ENCODE peak calls at places on chromosomes 13 and 19, in five cellular contexts. T is uterus, L is cardiac muscle cell, O is sigmoid colon, F is tibial nerve. N is an unnamed sample. For H3K27me3, the result is how much of the 10 kb centered on the place peaks cover.

GRCh38 chr19:4971424-4971793 is 2.5 kb downstream of the KDM4B start:
- DNase-seq in T (no peak), L (no peak), O (peak), F (no peak), N (no peak)

GRCh38 chr19:41302624-41303351 is 7.2 kb upstream of the CCDC97 start:
- DNase-seq in T (no peak), L (no peak), O (peak), F (no peak), N (no peak)

GRCh38 chr13:21625366-21625765 is 21.4 kb upstream of the MICU2 start:
- DNase-seq in T (no peak), L (no peak), O (no peak), F (no peak), N (peak)

GRCh38 chr19:3236272-3236671 is 11.8 kb downstream of the CELF5 start:
- DNase-seq in T (no peak), L (no peak), O (no peak), F (no peak), N (no peak)

GRCh38 chr19:1131718-1132552 is 28.1 kb downstream of the GPX4 start:
- DNase-seq in T (peak), L (peak), O (peak), F (peak), N (peak)

GRCh38 chr13:51479199-51479523 is 26.3 kb upstream of the INTS6 start:
- DNase-seq in T (no peak), L (no peak), O (no peak), F (no peak), N (no peak)

GRCh38 chr13:94712812-94713555 is 639 bp upstream of the SOX21 start:
- DNase-seq in T (no peak), L (peak), O (peak), F (no peak), N (peak)

GRCh38 chr13:20960663-20961309 is 58.2 kb upstream of the XPO4 start:
- DNase-seq in T (no peak), L (no peak), O (no peak), F (no peak), N (peak)

GRCh38 chr13:30647824-30648521 is 30.3 kb downstream of the USPL1 start:
- DNase-seq in T (no peak), L (no peak), O (no peak), F (no peak), N (no peak)

GRCh38 chr19:3404324-3405260 is 38.2 kb downstream of the NFIC start:
- DNase-seq in T (peak), L (no peak), O (peak), F (peak), N (no peak)

GRCh38 chr19:888615-889385 is 4.2 kb downstream of the MED16 start:
- DNase-seq in T (no peak), L (no peak), O (no peak), F (no peak), N (no peak)

GRCh38 chr19:52735734-52736133 is 890 bp upstream of the ZNF611 start:
- DNase-seq in T (peak), L (peak), O (peak), F (peak), N (peak)

GRCh38 chr13:97974773-97975172 is 21.3 kb downstream of the IPO5 start:
- DNase-seq in T (no peak), L (no peak), O (no peak), F (no peak), N (no peak)

GRCh38 chr19:31357315-31357673 is 8.1 kb upstream of the TSHZ3 start:
- DNase-seq in T (no peak), L (no peak), O (no peak), F (no peak), N (no peak)

DNA sequence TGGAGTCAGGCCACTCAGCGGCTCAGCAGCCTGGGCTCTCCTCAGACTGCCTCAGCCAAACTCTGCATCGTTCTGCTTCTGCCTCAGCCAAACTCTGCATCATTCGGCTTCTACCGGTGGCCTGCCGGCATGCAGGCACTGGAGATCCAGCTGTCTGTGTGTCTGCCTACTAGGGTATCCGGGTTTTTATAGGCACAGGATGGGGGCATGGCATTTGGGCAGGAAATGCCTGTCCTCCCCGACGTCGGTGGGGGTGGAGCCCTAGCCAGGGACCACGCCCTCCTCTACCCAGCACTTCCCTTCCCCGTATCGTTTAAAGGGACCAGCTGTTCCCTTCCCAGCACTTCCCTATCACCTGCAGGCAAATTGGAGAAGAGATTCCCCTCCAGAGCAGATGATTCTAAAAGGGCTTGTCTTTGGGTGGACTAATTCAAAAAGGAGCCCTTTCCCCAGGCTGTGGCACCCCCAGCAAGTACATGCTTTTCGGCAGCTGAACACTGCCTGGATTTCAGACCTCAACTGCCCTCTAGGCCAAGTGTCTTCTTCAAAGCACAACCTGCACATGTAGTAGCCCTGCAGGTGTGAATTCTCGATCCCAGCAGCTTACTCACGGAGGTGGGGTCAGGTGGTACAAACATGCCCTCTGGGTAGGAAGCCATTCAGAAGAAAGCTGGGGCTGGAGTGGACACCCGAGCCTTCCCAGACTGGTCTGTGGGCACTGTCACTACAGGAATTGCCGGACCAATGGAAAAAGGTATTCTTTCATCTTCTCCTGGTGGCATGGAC is 25.5 kb upstream of the GPR12 start:
- DNase-seq in T (no peak), L (no peak), O (peak), F (peak), N (no peak)
- H3K4me3 ChIP-seq in T (no peak), L (no peak), O (no peak), F (no peak), N (no peak)

GRCh38 chr19:7579182-7579581 is 16.5 kb upstream of the CAMSAP3 start:
- DNase-seq in T (no peak), L (no peak), O (no peak), F (no peak), N (no peak)
- H3K27me3 ChIP-seq in T (under half), L (under half), O (under half), F (under half), N (under half)

DNA sequence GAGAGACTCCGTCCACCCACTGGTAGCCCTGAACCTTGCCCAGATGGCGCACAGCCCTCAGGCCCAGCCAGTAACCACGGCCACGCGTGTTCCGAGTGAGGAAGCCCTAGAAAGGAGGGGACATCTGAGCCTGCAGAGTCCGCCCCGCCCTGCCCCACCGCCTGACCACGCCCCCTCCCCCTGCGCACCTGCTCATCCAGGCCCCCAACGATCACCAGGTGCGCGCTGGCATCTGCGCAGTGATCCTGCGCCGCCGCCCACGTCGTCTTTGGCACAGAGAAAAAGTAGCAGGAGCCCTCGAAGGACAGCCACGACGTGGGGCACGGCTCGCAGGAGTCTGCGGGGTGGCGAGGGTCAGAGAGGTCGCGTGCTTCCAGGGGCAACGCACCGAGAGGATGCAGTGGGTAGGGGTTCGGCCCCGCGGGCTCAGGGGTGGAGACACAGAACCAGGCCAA is 2.1 kb downstream of the CLEC4G start:
- DNase-seq in T (no peak), L (no peak), O (no peak), F (no peak), N (no peak)
- H3K4me3 ChIP-seq in T (no peak), L (no peak), O (no peak), F (no peak), N (no peak)

GRCh38 chr13:81224502-81224833 is 883.5 kb upstream of the SPRY2 start:
- DNase-seq in T (no peak), L (no peak), O (no peak), F (no peak), N (no peak)

DNA sequence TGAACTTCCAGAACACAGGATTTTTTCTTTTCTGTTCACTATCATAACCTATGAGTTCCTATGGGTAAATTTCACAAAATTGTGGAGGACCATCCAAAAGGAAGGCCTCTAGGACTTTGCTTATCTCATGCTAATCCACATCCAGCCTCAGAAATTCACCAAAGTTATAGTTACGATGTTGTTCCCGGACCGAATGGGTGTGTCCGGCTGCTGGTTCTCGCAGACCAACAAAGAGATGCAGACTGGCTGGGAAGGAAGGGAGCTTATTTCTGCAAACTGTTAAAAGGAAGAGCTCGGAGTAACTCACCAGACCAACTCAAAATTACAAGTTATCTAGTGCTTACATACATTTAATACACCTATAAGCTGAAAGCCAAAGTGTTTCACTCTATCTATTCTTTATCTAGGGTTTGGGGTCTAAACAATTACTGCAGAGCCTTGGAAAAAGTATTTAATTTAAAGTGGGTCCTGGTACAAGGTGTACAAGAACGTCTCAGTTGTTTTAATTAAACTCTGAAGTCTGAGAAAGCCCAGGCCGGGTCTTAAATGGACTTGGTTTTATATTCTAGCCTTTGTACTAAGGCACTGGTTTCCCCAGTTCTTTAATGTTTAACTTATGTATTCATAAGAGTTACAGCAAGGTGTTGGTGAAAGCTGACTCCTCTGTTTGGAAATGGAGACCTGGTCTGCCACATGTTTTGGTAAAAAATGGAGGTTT is 883.0 kb upstream of the SPRY2 start:
- DNase-seq in T (no peak), L (no peak), O (no peak), F (no peak), N (no peak)
- H3K27me3 ChIP-seq in T (under half), L (under half), O (under half), F (under half), N (under half)

GRCh38 chr13:96819375-96819774 is 174.9 kb downstream of the OXGR1 start:
- DNase-seq in T (no peak), L (no peak), O (no peak), F (no peak), N (no peak)

GRCh38 chr13:96821381-96821780 is 172.9 kb downstream of the OXGR1 start:
- DNase-seq in T (no peak), L (no peak), O (no peak), F (no peak), N (no peak)

GRCh38 chr13:96824110-96824509 is 170.2 kb downstream of the OXGR1 start:
- DNase-seq in T (no peak), L (no peak), O (no peak), F (no peak), N (no peak)

GRCh38 chr13:96821971-96822370 is 172.3 kb downstream of the OXGR1 start:
- DNase-seq in T (no peak), L (no peak), O (no peak), F (no peak), N (no peak)

GRCh38 chr13:96822900-96823299 is 171.4 kb downstream of the OXGR1 start:
- DNase-seq in T (no peak), L (peak), O (no peak), F (no peak), N (peak)
- H3K4me3 ChIP-seq in T (no peak), L (no peak), O (no peak), F (no peak), N (no peak)

GRCh38 chr13:28531195-28531955 is 36.4 kb upstream of the FLT1 start:
- DNase-seq in T (no peak), L (peak), O (no peak), F (no peak), N (no peak)
- H3K27me3 ChIP-seq in T (under half), L (under half), O (under half), F (under half), N (under half)

GRCh38 chr19:19538077-19538764 is at the start of gene CILP2:
- DNase-seq in T (no peak), L (peak), O (peak), F (no peak), N (peak)
- H3K4me3 ChIP-seq in T (peak), L (peak), O (peak), F (no peak), N (peak)

GRCh38 chr13:67231481-67231940 is 1.4 kb upstream of the PCDH9 start:
- DNase-seq in T (no peak), L (peak), O (no peak), F (no peak), N (no peak)

GRCh38 chr13:67230243-67230773 is at the start of gene PCDH9:
- DNase-seq in T (peak), L (peak), O (peak), F (peak), N (peak)

GRCh38 chr13:67232384-67232783 is 2.2 kb upstream of the PCDH9 start:
- DNase-seq in T (no peak), L (no peak), O (no peak), F (no peak), N (no peak)

GRCh38 chr13:67229438-67230242 is 496 bp downstream of the PCDH9 start:
- DNase-seq in T (no peak), L (peak), O (no peak), F (peak), N (no peak)

GRCh38 chr13:67230774-67231480 is 791 bp upstream of the PCDH9 start:
- DNase-seq in T (peak), L (peak), O (peak), F (peak), N (peak)
- H3K27me3 ChIP-seq in T (under half), L (under half), O (under half), F (under half), N (under half)

GRCh38 chr19:37136118-37136517 is 36.4 kb downstream of the ZNF585A start:
- DNase-seq in T (no peak), L (no peak), O (no peak), F (no peak), N (no peak)
- H3K4me3 ChIP-seq in T (no peak), L (no peak), O (no peak), F (no peak), N (no peak)

GRCh38 chr19:48498922-48499321 is 12.7 kb downstream of the LMTK3 start:
- DNase-seq in T (no peak), L (no peak), O (no peak), F (no peak), N (no peak)
- H3K27me3 ChIP-seq in T (under half), L (under half), O (half or more), F (half or more), N (under half)

N was measured in Caco-2.